ENCODE peak calls at places on chromosome 13, in six cellular contexts. K is A549, P is IMR-90, D is brain microvascular endothelial cell, Q is ovary, J is Peyer's patch. A is an unnamed sample.

GRCh38 chr13:62919491-62919890 is 1503.8 kb upstream of the PCDH20 start:
- DNase-seq in P (no peak), J (no peak), K (no peak), Q (no peak), D (no peak), A (no peak)

GRCh38 chr13:34591801-34592454 is 350.1 kb upstream of the NBEA start:
- DNase-seq in K (no peak), P (no peak), D (no peak), J (no peak), Q (no peak), A (no peak)

GRCh38 chr13:24683833-24684599 is 3.8 kb downstream of the ATP12A start:
- DNase-seq in D (peak), P (peak), Q (no peak), J (peak), K (peak), A (no peak)

GRCh38 chr13:48038763-48039162 is 1.2 kb downstream of the NUDT15 start:
- DNase-seq in K (no peak), Q (no peak), J (no peak), D (no peak), P (no peak), A (no peak)

GRCh38 chr13:106455777-106456176 is 79.7 kb downstream of the EFNB2 start:
- DNase-seq in D (no peak), K (no peak), J (no peak), P (peak), Q (no peak), A (no peak)

GRCh38 chr13:99656092-99656745 is 154.9 kb downstream of the TM9SF2 start:
- DNase-seq in P (peak), Q (peak), D (peak), K (peak), J (peak), A (peak)

GRCh38 chr13:87677334-87678234 is 6.4 kb downstream of the SLITRK5 start:
- DNase-seq in J (no peak), Q (peak), D (no peak), P (no peak), K (no peak), A (no peak)

GRCh38 chr13:77599351-77599750 is 63.8 kb downstream of the SCEL start:
- DNase-seq in J (no peak), P (no peak), K (no peak), Q (no peak), D (no peak), A (no peak)

GRCh38 chr13:27001705-27002104 is 169.9 kb downstream of the USP12 start:
- DNase-seq in Q (no peak), D (no peak), P (no peak), K (no peak), J (peak), A (no peak)

GRCh38 chr13:26996965-26997752 is 174.5 kb downstream of the USP12 start:
- DNase-seq in K (no peak), D (no peak), P (no peak), J (peak), Q (no peak), A (no peak)

GRCh38 chr13:26998265-26998664 is 173.3 kb downstream of the USP12 start:
- DNase-seq in K (no peak), Q (no peak), P (no peak), J (peak), D (no peak), A (no peak)

GRCh38 chr13:26999499-26999898 is 172.1 kb downstream of the USP12 start:
- DNase-seq in K (no peak), Q (no peak), J (no peak), P (no peak), D (no peak), A (no peak)

DNA sequence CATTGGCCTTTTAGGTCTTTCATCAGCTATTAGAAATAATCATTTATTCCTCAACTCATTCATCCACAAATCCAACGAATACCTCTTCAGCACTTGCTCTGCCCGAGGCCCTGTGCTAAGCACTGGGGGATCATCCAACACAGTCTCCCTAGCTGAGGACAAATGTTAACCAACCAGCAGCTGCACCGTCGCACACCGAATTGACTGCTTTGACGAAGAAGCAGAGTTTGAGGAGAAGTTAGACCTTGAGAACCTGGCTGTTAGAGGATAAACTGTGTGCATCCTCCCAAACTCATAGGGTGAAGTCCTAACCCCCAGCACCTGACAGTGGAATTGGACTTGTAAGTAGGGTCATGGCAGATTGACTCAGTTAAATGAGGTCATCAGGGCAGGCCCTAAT is 170.9 kb downstream of the USP12 start:
- DNase-seq in Q (no peak), K (no peak), J (no peak), P (no peak), D (no peak), A (no peak)
- TF ChIP-seq CTCF in Q (no peak), K (no peak), J (no peak), P (no peak), D (no peak), A (no peak)

GRCh38 chr13:50685491-50685890 is 158.0 kb downstream of the DLEU7 start:
- DNase-seq in P (no peak), D (peak), J (no peak), K (no peak), Q (no peak), A (no peak)
- H3K4me3 ChIP-seq in P (no peak), D (no peak), J (no peak), K (no peak), Q (no peak), A (no peak)

GRCh38 chr13:108182652-108183051 is 32.7 kb downstream of the LIG4 start:
- DNase-seq in P (no peak), Q (no peak), D (no peak), J (no peak), K (no peak), A (no peak)

GRCh38 chr13:108178105-108178504 is 37.2 kb downstream of the LIG4 start:
- DNase-seq in Q (no peak), J (no peak), K (no peak), D (no peak), P (no peak), A (no peak)

GRCh38 chr13:108176685-108177274 is 38.6 kb downstream of the LIG4 start:
- DNase-seq in P (peak), K (peak), Q (no peak), J (peak), D (peak), A (no peak)
- TF ChIP-seq CTCF in P (peak), K (no peak), Q (no peak), J (no peak), D (peak), A (peak)

GRCh38 chr13:40981949-40982348 is 37.2 kb downstream of the ELF1 start:
- DNase-seq in K (no peak), J (no peak), P (no peak), Q (no peak), D (no peak), A (no peak)
- H3K4me3 ChIP-seq in K (no peak), J (peak), P (no peak), Q (peak), D (no peak), A (no peak)

GRCh38 chr13:39561971-39562370 is 41.0 kb downstream of the LHFPL6 start:
- DNase-seq in D (no peak), P (no peak), Q (no peak), J (no peak), K (no peak), A (no peak)
- TF ChIP-seq CTCF in D (no peak), P (no peak), Q (no peak), J (no peak), K (no peak), A (no peak)

A was measured in HFF-Myc.